ENCODE peak calls at places on chromosomes 11 and 22, in six cellular contexts. One of them, this sample, is unnamed.

GRCh38 chr11:124942446-124943202 is 6.8 kb upstream of the HEPACAM start:
- DNase-seq in tibial artery: no peak
- DNase-seq in foreskin keratinocyte: no peak
- DNase-seq in AG04450: no peak
- DNase-seq in heart right ventricle: no peak
- DNase-seq in psoas muscle: no peak
- DNase-seq in this sample: no peak

GRCh38 chr22:17867160-17867785 is 93.0 kb upstream of the BID start:
- DNase-seq in tibial artery: peak
- DNase-seq in foreskin keratinocyte: no peak
- DNase-seq in AG04450: no peak
- DNase-seq in heart right ventricle: peak
- DNase-seq in psoas muscle: peak
- DNase-seq in this sample: no peak

GRCh38 chr22:19174106-19175025 is 4.2 kb downstream of the SLC25A1 start:
- DNase-seq in tibial artery: peak
- DNase-seq in foreskin keratinocyte: peak
- DNase-seq in AG04450: no peak
- DNase-seq in heart right ventricle: no peak
- DNase-seq in psoas muscle: peak
- DNase-seq in this sample: no peak

GRCh38 chr11:65116370-65117205 is 913 bp downstream of the ZNHIT2 start:
- DNase-seq in tibial artery: peak
- DNase-seq in foreskin keratinocyte: peak
- DNase-seq in AG04450: peak
- DNase-seq in heart right ventricle: no peak
- DNase-seq in psoas muscle: no peak
- DNase-seq in this sample: no peak

GRCh38 chr11:93921695-93922468 is 71.5 kb upstream of the VSTM5 start:
- DNase-seq in tibial artery: no peak
- DNase-seq in foreskin keratinocyte: peak
- DNase-seq in AG04450: peak
- DNase-seq in heart right ventricle: peak
- DNase-seq in psoas muscle: no peak
- DNase-seq in this sample: no peak

GRCh38 chr22:42662114-42663021 is 13.2 kb upstream of the CYB5R3 start:
- DNase-seq in tibial artery: peak
- DNase-seq in foreskin keratinocyte: no peak
- DNase-seq in AG04450: no peak
- DNase-seq in heart right ventricle: peak
- DNase-seq in psoas muscle: peak
- DNase-seq in this sample: peak

GRCh38 chr11:35170503-35170902 is 31.5 kb downstream of the CD44 start:
- DNase-seq in tibial artery: no peak
- DNase-seq in foreskin keratinocyte: no peak
- DNase-seq in AG04450: no peak
- DNase-seq in heart right ventricle: no peak
- DNase-seq in psoas muscle: no peak
- DNase-seq in this sample: no peak

GRCh38 chr11:31959711-31960110 is 131.2 kb upstream of the RCN1 start:
- DNase-seq in tibial artery: no peak
- DNase-seq in foreskin keratinocyte: no peak
- DNase-seq in AG04450: no peak
- DNase-seq in heart right ventricle: no peak
- DNase-seq in psoas muscle: no peak
- DNase-seq in this sample: no peak

GRCh38 chr11:27965559-27965958 is 142.4 kb downstream of the KIF18A start:
- DNase-seq in tibial artery: no peak
- DNase-seq in foreskin keratinocyte: no peak
- DNase-seq in AG04450: no peak
- DNase-seq in heart right ventricle: no peak
- DNase-seq in psoas muscle: no peak
- DNase-seq in this sample: no peak

GRCh38 chr11:5476184-5476819 is 12.2 kb upstream of the OR52D1 start:
- DNase-seq in tibial artery: no peak
- DNase-seq in foreskin keratinocyte: no peak
- DNase-seq in AG04450: peak
- DNase-seq in heart right ventricle: peak
- DNase-seq in psoas muscle: no peak
- DNase-seq in this sample: no peak

GRCh38 chr11:102476812-102477211 is 24.2 kb upstream of the TMEM123 start:
- DNase-seq in tibial artery: no peak
- DNase-seq in foreskin keratinocyte: no peak
- DNase-seq in AG04450: no peak
- DNase-seq in heart right ventricle: no peak
- DNase-seq in psoas muscle: no peak
- DNase-seq in this sample: no peak

GRCh38 chr11:62577046-62577708 is 3.5 kb upstream of the EEF1G start:
- DNase-seq in tibial artery: no peak
- DNase-seq in foreskin keratinocyte: no peak
- DNase-seq in AG04450: no peak
- DNase-seq in heart right ventricle: peak
- DNase-seq in psoas muscle: peak
- DNase-seq in this sample: peak

GRCh38 chr22:22460635-22461034 is 47.9 kb downstream of the ZNF280B start:
- DNase-seq in tibial artery: no peak
- DNase-seq in foreskin keratinocyte: no peak
- DNase-seq in AG04450: no peak
- DNase-seq in heart right ventricle: no peak
- DNase-seq in psoas muscle: no peak
- DNase-seq in this sample: no peak

GRCh38 chr11:32072872-32073661 is 17.8 kb upstream of the RCN1 start:
- DNase-seq in tibial artery: no peak
- DNase-seq in foreskin keratinocyte: no peak
- DNase-seq in AG04450: no peak
- DNase-seq in heart right ventricle: no peak
- DNase-seq in psoas muscle: no peak
- DNase-seq in this sample: no peak

GRCh38 chr11:116701297-116701801 is 71.4 kb downstream of the BUD13 start:
- DNase-seq in tibial artery: peak
- DNase-seq in foreskin keratinocyte: no peak
- DNase-seq in AG04450: no peak
- DNase-seq in heart right ventricle: no peak
- DNase-seq in psoas muscle: no peak
- DNase-seq in this sample: no peak

GRCh38 chr22:24208012-24208749 is 26.9 kb downstream of the SUSD2 start:
- DNase-seq in tibial artery: peak
- DNase-seq in foreskin keratinocyte: peak
- DNase-seq in AG04450: peak
- DNase-seq in heart right ventricle: peak
- DNase-seq in psoas muscle: peak
- DNase-seq in this sample: peak

GRCh38 chr11:130827697-130828377 is 88.4 kb downstream of the SNX19 start:
- DNase-seq in tibial artery: peak
- DNase-seq in foreskin keratinocyte: peak
- DNase-seq in AG04450: peak
- DNase-seq in heart right ventricle: peak
- DNase-seq in psoas muscle: peak
- DNase-seq in this sample: peak

GRCh38 chr11:79244175-79244804 is 196.5 kb downstream of the TENM4 start:
- DNase-seq in tibial artery: no peak
- DNase-seq in foreskin keratinocyte: peak
- DNase-seq in AG04450: peak
- DNase-seq in heart right ventricle: no peak
- DNase-seq in psoas muscle: no peak
- DNase-seq in this sample: no peak

GRCh38 chr11:3368199-3368598 is 10.7 kb downstream of the ZNF195 start:
- DNase-seq in tibial artery: no peak
- DNase-seq in foreskin keratinocyte: no peak
- DNase-seq in AG04450: no peak
- DNase-seq in heart right ventricle: no peak
- DNase-seq in psoas muscle: no peak
- DNase-seq in this sample: no peak

GRCh38 chr11:12120031-12121008 is 9.9 kb downstream of the MICAL2 start:
- DNase-seq in tibial artery: no peak
- DNase-seq in foreskin keratinocyte: no peak
- DNase-seq in AG04450: no peak
- DNase-seq in heart right ventricle: no peak
- DNase-seq in psoas muscle: no peak
- DNase-seq in this sample: no peak

GRCh38 chr22:49571326-49571725 is 256.3 kb downstream of the BRD1 start:
- DNase-seq in tibial artery: peak
- DNase-seq in foreskin keratinocyte: no peak
- DNase-seq in AG04450: no peak
- DNase-seq in heart right ventricle: no peak
- DNase-seq in psoas muscle: no peak
- DNase-seq in this sample: no peak

GRCh38 chr11:78812513-78813293 is 238.0 kb upstream of the NARS2 start:
- DNase-seq in tibial artery: no peak
- DNase-seq in foreskin keratinocyte: no peak
- DNase-seq in AG04450: no peak
- DNase-seq in heart right ventricle: no peak
- DNase-seq in psoas muscle: no peak
- DNase-seq in this sample: no peak

GRCh38 chr11:94766656-94767291 is 1.4 kb upstream of the AMOTL1 start:
- DNase-seq in tibial artery: no peak
- DNase-seq in foreskin keratinocyte: peak
- DNase-seq in AG04450: no peak
- DNase-seq in heart right ventricle: no peak
- DNase-seq in psoas muscle: no peak
- DNase-seq in this sample: no peak

GRCh38 chr22:21073023-21073422 is 27.3 kb downstream of the LRRC74B start:
- DNase-seq in tibial artery: no peak
- DNase-seq in foreskin keratinocyte: no peak
- DNase-seq in AG04450: no peak
- DNase-seq in heart right ventricle: no peak
- DNase-seq in psoas muscle: no peak
- DNase-seq in this sample: no peak
- H3K27ac ChIP-seq in tibial artery: no peak
- H3K27ac ChIP-seq in foreskin keratinocyte: no peak
- H3K27ac ChIP-seq in AG04450: no peak
- H3K27ac ChIP-seq in heart right ventricle: no peak
- H3K27ac ChIP-seq in psoas muscle: no peak
- H3K27ac ChIP-seq in this sample: no peak

GRCh38 chr11:67649634-67650540 is 643 bp downstream of the ACY3 start:
- DNase-seq in tibial artery: no peak
- DNase-seq in foreskin keratinocyte: no peak
- DNase-seq in AG04450: no peak
- DNase-seq in heart right ventricle: no peak
- DNase-seq in psoas muscle: no peak
- DNase-seq in this sample: no peak
- H3K27ac ChIP-seq in tibial artery: no peak
- H3K27ac ChIP-seq in foreskin keratinocyte: no peak
- H3K27ac ChIP-seq in AG04450: no peak
- H3K27ac ChIP-seq in heart right ventricle: no peak
- H3K27ac ChIP-seq in psoas muscle: no peak
- H3K27ac ChIP-seq in this sample: no peak

GRCh38 chr22:36397767-36398093 is 10.0 kb upstream of the MYH9 start:
- DNase-seq in tibial artery: no peak
- DNase-seq in foreskin keratinocyte: no peak
- DNase-seq in AG04450: no peak
- DNase-seq in heart right ventricle: no peak
- DNase-seq in psoas muscle: no peak
- DNase-seq in this sample: no peak

GRCh38 chr22:36397081-36397766 is 9.5 kb upstream of the MYH9 start:
- DNase-seq in tibial artery: no peak
- DNase-seq in foreskin keratinocyte: no peak
- DNase-seq in AG04450: no peak
- DNase-seq in heart right ventricle: no peak
- DNase-seq in psoas muscle: no peak
- DNase-seq in this sample: no peak

GRCh38 chr22:36395922-36396321 is 8.2 kb upstream of the MYH9 start:
- DNase-seq in tibial artery: no peak
- DNase-seq in foreskin keratinocyte: peak
- DNase-seq in AG04450: no peak
- DNase-seq in heart right ventricle: no peak
- DNase-seq in psoas muscle: no peak
- DNase-seq in this sample: no peak

GRCh38 chr22:36398602-36399472 is 11.1 kb upstream of the MYH9 start:
- DNase-seq in tibial artery: no peak
- DNase-seq in foreskin keratinocyte: peak
- DNase-seq in AG04450: no peak
- DNase-seq in heart right ventricle: no peak
- DNase-seq in psoas muscle: no peak
- DNase-seq in this sample: no peak

GRCh38 chr22:36399473-36399780 is 11.7 kb upstream of the MYH9 start:
- DNase-seq in tibial artery: no peak
- DNase-seq in foreskin keratinocyte: no peak
- DNase-seq in AG04450: no peak
- DNase-seq in heart right ventricle: no peak
- DNase-seq in psoas muscle: no peak
- DNase-seq in this sample: no peak
- H3K27ac ChIP-seq in tibial artery: no peak
- H3K27ac ChIP-seq in foreskin keratinocyte: no peak
- H3K27ac ChIP-seq in AG04450: no peak
- H3K27ac ChIP-seq in heart right ventricle: no peak
- H3K27ac ChIP-seq in psoas muscle: no peak
- H3K27ac ChIP-seq in this sample: no peak

GRCh38 chr22:44497218-44497903 is 672 bp downstream of the RTL6 start:
- DNase-seq in tibial artery: no peak
- DNase-seq in foreskin keratinocyte: no peak
- DNase-seq in AG04450: no peak
- DNase-seq in heart right ventricle: peak
- DNase-seq in psoas muscle: peak
- DNase-seq in this sample: peak

GRCh38 chr22:44496844-44497217 is 1.2 kb downstream of the RTL6 start:
- DNase-seq in tibial artery: no peak
- DNase-seq in foreskin keratinocyte: no peak
- DNase-seq in AG04450: no peak
- DNase-seq in heart right ventricle: no peak
- DNase-seq in psoas muscle: peak
- DNase-seq in this sample: peak

GRCh38 chr22:44495629-44496028 is 2.4 kb downstream of the RTL6 start:
- DNase-seq in tibial artery: no peak
- DNase-seq in foreskin keratinocyte: no peak
- DNase-seq in AG04450: no peak
- DNase-seq in heart right ventricle: no peak
- DNase-seq in psoas muscle: no peak
- DNase-seq in this sample: peak

GRCh38 chr22:44497904-44498242 is at the start of gene RTL6:
- DNase-seq in tibial artery: no peak
- DNase-seq in foreskin keratinocyte: no peak
- DNase-seq in AG04450: no peak
- DNase-seq in heart right ventricle: no peak
- DNase-seq in psoas muscle: no peak
- DNase-seq in this sample: no peak

GRCh38 chr22:44496305-44496704 is 1.7 kb downstream of the RTL6 start:
- DNase-seq in tibial artery: no peak
- DNase-seq in foreskin keratinocyte: no peak
- DNase-seq in AG04450: no peak
- DNase-seq in heart right ventricle: no peak
- DNase-seq in psoas muscle: no peak
- DNase-seq in this sample: peak
- H3K27ac ChIP-seq in tibial artery: no peak
- H3K27ac ChIP-seq in foreskin keratinocyte: no peak
- H3K27ac ChIP-seq in AG04450: no peak
- H3K27ac ChIP-seq in heart right ventricle: no peak
- H3K27ac ChIP-seq in psoas muscle: no peak
- H3K27ac ChIP-seq in this sample: no peak

This sample was measured in right atrium auricular region.